ENCODE peak calls at places on chromosomes 2 and 18, in six cellular contexts. A is islet precursor cell, P is NAMALWA, M is NCI-H1694 treated with DMSO at 0.1 percent for 48 hours, L is H7, E is colonic mucosa. K is an unnamed sample.

GRCh38 chr2:74554821-74555531 is 456 bp downstream of the DOK1 start:
- DNase-seq in M (no peak), P (peak), A (peak), L (peak), E (peak), K (no peak)

GRCh38 chr2:241540391-241540765 is 18.2 kb upstream of the BOK start:
- DNase-seq in P (no peak), L (peak), E (no peak), M (no peak), A (peak), K (no peak)

GRCh38 chr2:191631754-191632153 is 46.2 kb upstream of the NABP1 start:
- DNase-seq in E (no peak), A (no peak), P (no peak), M (no peak), L (no peak), K (no peak)

GRCh38 chr18:67302043-67302442 is 214.5 kb downstream of the DSEL start:
- DNase-seq in M (no peak), E (no peak), A (no peak), L (no peak), P (no peak), K (no peak)

GRCh38 chr18:76615065-76615733 is 120.2 kb upstream of the ZNF516 start:
- DNase-seq in M (no peak), P (no peak), E (no peak), A (no peak), L (no peak), K (no peak)

GRCh38 chr2:120818441-120818920 is 82.8 kb downstream of the GLI2 start:
- DNase-seq in P (no peak), E (peak), L (no peak), A (no peak), M (no peak), K (no peak)

GRCh38 chr2:16103614-16104344 is 163.4 kb downstream of the MYCN start:
- DNase-seq in M (no peak), L (peak), E (no peak), A (no peak), P (no peak), K (no peak)

GRCh38 chr2:117555965-117556364 is 258.5 kb upstream of the DDX18 start:
- DNase-seq in E (no peak), M (no peak), P (no peak), A (no peak), L (no peak), K (no peak)

GRCh38 chr2:70344195-70344594 is 42.3 kb upstream of the FAM136A start:
- DNase-seq in E (no peak), M (no peak), P (no peak), L (no peak), A (no peak), K (no peak)